ENCODE peak calls at places on chromosomes 13 and 19, in six cellular contexts. K, D, G, M, I and R are unnamed samples.

GRCh38 chr19:31340059-31341025 is 8.9 kb downstream of the TSHZ3 start:
- DNase-seq in G (no peak), K (peak; percentile 54), I (no peak), M (no peak), D (peak; percentile 13), R (peak; percentile 47)

GRCh38 chr19:48135411-48135810 is 24.8 kb upstream of the PLA2G4C start:
- DNase-seq in G (no peak), D (no peak), I (no peak), M (no peak), K (no peak), R (no peak)

GRCh38 chr19:52992109-52993004 is 21.4 kb upstream of the ERVV-1 start:
- DNase-seq in G (no peak), K (no peak), I (peak; percentile 20), D (peak; percentile 22), M (peak; percentile 26), R (no peak)

GRCh38 chr13:73481877-73482445 is 423.2 kb downstream of the KLF5 start:
- DNase-seq in K (no peak), I (no peak), M (no peak), G (no peak), D (no peak), R (no peak)

GRCh38 chr13:86383151-86383550 is 583.9 kb upstream of the SLITRK6 start:
- DNase-seq in K (no peak), M (no peak), D (no peak), G (no peak), I (no peak), R (no peak)

GRCh38 chr13:113057084-113057483 is 48.5 kb upstream of the F7 start:
- DNase-seq in G (no peak), I (no peak), M (no peak), D (no peak), K (no peak), R (no peak)

GRCh38 chr19:53870485-53870844 is 2.8 kb downstream of the MYADM start:
- DNase-seq in D (no peak), M (peak; percentile 17), I (no peak), K (no peak), G (no peak), R (no peak)

GRCh38 chr19:44732235-44733014 is 16.1 kb upstream of the BCL3 start:
- DNase-seq in M (no peak), K (no peak), G (no peak), D (no peak), I (no peak), R (no peak)